ENCODE peak calls at places on chromosomes 12 and 14, in five cellular contexts. One of them, this sample, is unnamed.

GRCh38 chr14:21455592-21455911 is 371 bp downstream of the CHD8 start:
- DNase-seq in Caco-2: no peak
- DNase-seq in tibial artery: no peak
- DNase-seq in astrocyte of the cerebellum: no peak
- DNase-seq in GM10248: no peak
- DNase-seq in this sample: no peak

GRCh38 chr12:73161970-73162369 is 889.8 kb downstream of the TRHDE start:
- DNase-seq in tibial artery: no peak
- DNase-seq in Caco-2: no peak
- DNase-seq in astrocyte of the cerebellum: no peak
- DNase-seq in GM10248: no peak
- DNase-seq in this sample: no peak

GRCh38 chr12:65685514-65685913 is 138.8 kb upstream of the HMGA2 start:
- DNase-seq in tibial artery: no peak
- DNase-seq in GM10248: no peak
- DNase-seq in astrocyte of the cerebellum: no peak
- DNase-seq in Caco-2: peak; percentile 26
- DNase-seq in this sample: peak; percentile 66

GRCh38 chr12:56645201-56645716 is 525 bp downstream of the ATP5F1B start:
- DNase-seq in GM10248: no peak
- DNase-seq in tibial artery: peak; percentile 34
- DNase-seq in astrocyte of the cerebellum: no peak
- DNase-seq in Caco-2: no peak
- DNase-seq in this sample: no peak

GRCh38 chr14:23468704-23469126 is 788 bp upstream of the NGDN start:
- DNase-seq in Caco-2: no peak
- DNase-seq in GM10248: no peak
- DNase-seq in tibial artery: no peak
- DNase-seq in astrocyte of the cerebellum: no peak
- DNase-seq in this sample: no peak

GRCh38 chr12:62898568-62898967 is 36.4 kb downstream of the PPM1H start:
- DNase-seq in tibial artery: no peak
- DNase-seq in GM10248: no peak
- DNase-seq in Caco-2: no peak
- DNase-seq in astrocyte of the cerebellum: no peak
- DNase-seq in this sample: peak; percentile 60

GRCh38 chr12:56723889-56724659 is 1.0 kb downstream of the NACA start:
- DNase-seq in astrocyte of the cerebellum: peak; percentile 60
- DNase-seq in GM10248: no peak
- DNase-seq in tibial artery: peak; percentile 78
- DNase-seq in Caco-2: no peak
- DNase-seq in this sample: peak; percentile 71

GRCh38 chr14:67436006-67436866 is 24.3 kb upstream of the PLEK2 start:
- DNase-seq in GM10248: no peak
- DNase-seq in astrocyte of the cerebellum: no peak
- DNase-seq in tibial artery: no peak
- DNase-seq in Caco-2: no peak
- DNase-seq in this sample: no peak

GRCh38 chr14:54881235-54881760 is 21.3 kb downstream of the GCH1 start:
- DNase-seq in tibial artery: no peak
- DNase-seq in Caco-2: no peak
- DNase-seq in astrocyte of the cerebellum: peak; percentile 27
- DNase-seq in GM10248: no peak
- DNase-seq in this sample: peak; percentile 72

GRCh38 chr14:82655770-82656169 is 1122.1 kb upstream of the SEL1L start:
- DNase-seq in GM10248: no peak
- DNase-seq in Caco-2: no peak
- DNase-seq in tibial artery: no peak
- DNase-seq in astrocyte of the cerebellum: no peak
- DNase-seq in this sample: peak; percentile 71

GRCh38 chr14:99194136-99194535 is 77.9 kb downstream of the BCL11B start:
- DNase-seq in astrocyte of the cerebellum: no peak
- DNase-seq in tibial artery: no peak
- DNase-seq in GM10248: no peak
- DNase-seq in Caco-2: no peak
- DNase-seq in this sample: no peak

GRCh38 chr12:107600596-107601144 is 84.9 kb upstream of the PWP1 start:
- DNase-seq in GM10248: no peak
- DNase-seq in tibial artery: no peak
- DNase-seq in astrocyte of the cerebellum: no peak
- DNase-seq in Caco-2: no peak
- DNase-seq in this sample: no peak

GRCh38 chr12:111529424-111530368 is 69.4 kb downstream of the ATXN2 start:
- DNase-seq in tibial artery: no peak
- DNase-seq in astrocyte of the cerebellum: peak; percentile 37
- DNase-seq in Caco-2: peak; percentile 68
- DNase-seq in GM10248: peak; percentile 81
- DNase-seq in this sample: peak; percentile 54

GRCh38 chr12:6790496-6791150 is 1.3 kb downstream of the CD4 start:
- DNase-seq in GM10248: no peak
- DNase-seq in Caco-2: no peak
- DNase-seq in astrocyte of the cerebellum: no peak
- DNase-seq in tibial artery: no peak
- DNase-seq in this sample: no peak

GRCh38 chr14:52314521-52315354 is 626 bp downstream of the PTGER2 start:
- DNase-seq in astrocyte of the cerebellum: no peak
- DNase-seq in Caco-2: peak; percentile 26
- DNase-seq in tibial artery: no peak
- DNase-seq in GM10248: peak; percentile 37
- DNase-seq in this sample: no peak

GRCh38 chr14:23245282-23245681 is 7.5 kb downstream of the RNF212B start:
- DNase-seq in Caco-2: no peak
- DNase-seq in GM10248: no peak
- DNase-seq in astrocyte of the cerebellum: no peak
- DNase-seq in tibial artery: no peak
- DNase-seq in this sample: no peak

GRCh38 chr14:55454264-55455151 is 14.1 kb upstream of the TBPL2 start:
- DNase-seq in tibial artery: peak; percentile 33
- DNase-seq in GM10248: no peak
- DNase-seq in Caco-2: no peak
- DNase-seq in astrocyte of the cerebellum: peak; percentile 80
- DNase-seq in this sample: peak; percentile 81

GRCh38 chr14:75826599-75826998 is 155.2 kb downstream of the TGFB3 start:
- DNase-seq in astrocyte of the cerebellum: no peak
- DNase-seq in GM10248: no peak
- DNase-seq in tibial artery: no peak
- DNase-seq in Caco-2: no peak
- DNase-seq in this sample: peak; percentile 90

GRCh38 chr12:2264622-2265306 is 212.0 kb downstream of the CACNA1C start:
- DNase-seq in tibial artery: peak; percentile 66
- DNase-seq in Caco-2: no peak
- DNase-seq in astrocyte of the cerebellum: peak; percentile 80
- DNase-seq in GM10248: no peak
- DNase-seq in this sample: no peak

GRCh38 chr12:70609739-70610491 is 27.3 kb downstream of the PTPRB start:
- DNase-seq in GM10248: peak; percentile 12
- DNase-seq in tibial artery: peak; percentile 37
- DNase-seq in astrocyte of the cerebellum: no peak
- DNase-seq in Caco-2: peak; percentile 41
- DNase-seq in this sample: peak; percentile 10

GRCh38 chr12:67327466-67327865 is 58.3 kb downstream of the CAND1 start:
- DNase-seq in Caco-2: no peak
- DNase-seq in GM10248: no peak
- DNase-seq in astrocyte of the cerebellum: no peak
- DNase-seq in tibial artery: no peak
- DNase-seq in this sample: no peak

GRCh38 chr12:67019070-67019469 is 250.1 kb upstream of the CAND1 start:
- DNase-seq in GM10248: no peak
- DNase-seq in astrocyte of the cerebellum: peak; percentile 36
- DNase-seq in tibial artery: no peak
- DNase-seq in Caco-2: no peak
- DNase-seq in this sample: peak; percentile 13

GRCh38 chr12:54213084-54213483 is 24.3 kb upstream of the SMUG1 start:
- DNase-seq in GM10248: no peak
- DNase-seq in astrocyte of the cerebellum: no peak
- DNase-seq in Caco-2: no peak
- DNase-seq in tibial artery: no peak
- DNase-seq in this sample: no peak

GRCh38 chr12:13101854-13102375 is 1.6 kb downstream of the GSG1 start:
- DNase-seq in GM10248: no peak
- DNase-seq in astrocyte of the cerebellum: no peak
- DNase-seq in Caco-2: peak; percentile 54
- DNase-seq in tibial artery: no peak
- DNase-seq in this sample: peak; percentile 69

GRCh38 chr12:95944108-95944704 is 1.1 kb downstream of the AMDHD1 start:
- DNase-seq in GM10248: no peak
- DNase-seq in astrocyte of the cerebellum: no peak
- DNase-seq in tibial artery: no peak
- DNase-seq in Caco-2: no peak
- DNase-seq in this sample: no peak

GRCh38 chr12:59365133-59365532 is 230.7 kb upstream of the SLC16A7 start:
- DNase-seq in GM10248: no peak
- DNase-seq in tibial artery: no peak
- DNase-seq in astrocyte of the cerebellum: no peak
- DNase-seq in Caco-2: no peak
- DNase-seq in this sample: no peak

GRCh38 chr14:36254020-36254614 is 66.3 kb downstream of the MBIP start:
- DNase-seq in astrocyte of the cerebellum: no peak
- DNase-seq in tibial artery: no peak
- DNase-seq in Caco-2: peak; percentile 38
- DNase-seq in GM10248: no peak
- DNase-seq in this sample: peak; percentile 25
- TF ChIP-seq CTCF in astrocyte of the cerebellum: peak; percentile 32
- TF ChIP-seq CTCF in tibial artery: no peak
- TF ChIP-seq CTCF in Caco-2: peak; percentile 13
- TF ChIP-seq CTCF in GM10248: no peak
- TF ChIP-seq CTCF in this sample: peak; percentile 19

GRCh38 chr12:90122716-90123115 is 414.1 kb upstream of the ATP2B1 start:
- DNase-seq in astrocyte of the cerebellum: no peak
- DNase-seq in GM10248: no peak
- DNase-seq in tibial artery: no peak
- DNase-seq in Caco-2: no peak
- DNase-seq in this sample: no peak

GRCh38 chr12:90126125-90126524 is 417.5 kb upstream of the ATP2B1 start:
- DNase-seq in Caco-2: no peak
- DNase-seq in GM10248: no peak
- DNase-seq in tibial artery: no peak
- DNase-seq in astrocyte of the cerebellum: no peak
- DNase-seq in this sample: no peak

GRCh38 chr12:90124289-90124688 is 415.7 kb upstream of the ATP2B1 start:
- DNase-seq in Caco-2: no peak
- DNase-seq in GM10248: no peak
- DNase-seq in tibial artery: no peak
- DNase-seq in astrocyte of the cerebellum: no peak
- DNase-seq in this sample: peak; percentile 21

GRCh38 chr12:90124914-90125313 is 416.3 kb upstream of the ATP2B1 start:
- DNase-seq in GM10248: no peak
- DNase-seq in Caco-2: no peak
- DNase-seq in tibial artery: no peak
- DNase-seq in astrocyte of the cerebellum: no peak
- DNase-seq in this sample: no peak

GRCh38 chr12:90120627-90121026 is 412.0 kb upstream of the ATP2B1 start:
- DNase-seq in astrocyte of the cerebellum: no peak
- DNase-seq in GM10248: no peak
- DNase-seq in Caco-2: no peak
- DNase-seq in tibial artery: no peak
- DNase-seq in this sample: no peak
- TF ChIP-seq CTCF in astrocyte of the cerebellum: no peak
- TF ChIP-seq CTCF in GM10248: no peak
- TF ChIP-seq CTCF in Caco-2: no peak
- TF ChIP-seq CTCF in tibial artery: no peak
- TF ChIP-seq CTCF in this sample: no peak

GRCh38 chr12:47362131-47362686 is 282.4 kb upstream of the AMIGO2 start:
- DNase-seq in astrocyte of the cerebellum: no peak
- DNase-seq in GM10248: no peak
- DNase-seq in Caco-2: no peak
- DNase-seq in tibial artery: no peak
- DNase-seq in this sample: no peak

GRCh38 chr12:47364251-47364650 is 284.5 kb upstream of the AMIGO2 start:
- DNase-seq in astrocyte of the cerebellum: no peak
- DNase-seq in Caco-2: no peak
- DNase-seq in tibial artery: no peak
- DNase-seq in GM10248: no peak
- DNase-seq in this sample: no peak

GRCh38 chr12:47366203-47366978 is 286.6 kb upstream of the AMIGO2 start:
- DNase-seq in Caco-2: peak; percentile 30
- DNase-seq in GM10248: no peak
- DNase-seq in tibial artery: no peak
- DNase-seq in astrocyte of the cerebellum: no peak
- DNase-seq in this sample: no peak

GRCh38 chr12:47360771-47361388 is 281.1 kb upstream of the AMIGO2 start:
- DNase-seq in Caco-2: no peak
- DNase-seq in GM10248: no peak
- DNase-seq in tibial artery: no peak
- DNase-seq in astrocyte of the cerebellum: no peak
- DNase-seq in this sample: no peak

DNA sequence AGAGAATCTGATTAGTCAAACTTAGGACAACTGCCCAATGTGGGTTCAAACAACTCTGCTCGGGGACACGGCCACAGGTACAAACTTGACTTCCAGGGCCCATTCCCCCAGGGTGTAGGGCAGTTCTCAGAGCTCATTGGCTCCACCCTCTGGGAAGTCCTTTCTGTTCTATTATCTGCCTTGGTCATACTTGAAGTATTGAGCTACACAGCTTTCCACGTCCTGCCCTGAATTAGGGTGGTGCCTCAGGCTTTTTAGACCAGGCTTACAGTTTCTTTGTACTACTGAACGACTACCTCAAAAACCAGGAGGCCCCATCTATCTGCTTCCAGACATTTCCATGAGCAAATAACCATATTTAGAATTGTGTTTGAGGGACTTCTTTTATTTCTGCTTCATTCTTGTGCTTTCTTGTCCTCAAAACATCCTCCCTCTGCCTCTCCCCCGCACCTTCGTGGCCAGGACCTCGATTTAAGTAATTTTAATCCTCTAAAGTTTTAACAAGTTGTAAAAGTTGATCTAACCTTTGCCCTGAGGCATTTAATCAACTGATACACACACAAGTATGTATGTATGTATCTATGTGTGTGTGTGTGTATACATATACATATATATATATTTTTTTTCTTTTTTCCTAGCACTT is 281.8 kb upstream of the AMIGO2 start:
- DNase-seq in GM10248: peak; percentile 21
- DNase-seq in tibial artery: no peak
- DNase-seq in Caco-2: peak; percentile 25
- DNase-seq in astrocyte of the cerebellum: no peak
- DNase-seq in this sample: peak; percentile 75
- TF ChIP-seq CTCF in GM10248: peak; percentile 20
- TF ChIP-seq CTCF in tibial artery: no peak
- TF ChIP-seq CTCF in Caco-2: no peak
- TF ChIP-seq CTCF in astrocyte of the cerebellum: no peak
- TF ChIP-seq CTCF in this sample: no peak

GRCh38 chr14:102878174-102878969 is 44.1 kb upstream of the AMN start:
- DNase-seq in astrocyte of the cerebellum: no peak
- DNase-seq in GM10248: no peak
- DNase-seq in Caco-2: peak; percentile 43
- DNase-seq in tibial artery: no peak
- DNase-seq in this sample: no peak
- TF ChIP-seq CTCF in astrocyte of the cerebellum: no peak
- TF ChIP-seq CTCF in GM10248: no peak
- TF ChIP-seq CTCF in Caco-2: no peak
- TF ChIP-seq CTCF in tibial artery: no peak
- TF ChIP-seq CTCF in this sample: peak; percentile 31

This sample was measured in bronchial epithelial cell.